ENCODE peak calls at places on chromosomes 3 and 15, in six cellular contexts. N is left ventricle myocardium inferior; Z is LoVo; Q is AG09319; T is Jurkat, Clone E6-1; R is posterior cingulate gyrus. U is an unnamed sample.

GRCh38 chr15:31062965-31063355 is 38.6 kb downstream of the TRPM1 start:
- DNase-seq in N (peak; percentile 47), Z (no peak), Q (no peak), T (no peak), R (no peak), U (no peak)

GRCh38 chr3:71987828-71988227 is 202.9 kb upstream of the PROK2 start:
- DNase-seq in N (no peak), Z (no peak), Q (no peak), T (peak; percentile 82), R (no peak), U (no peak)

GRCh38 chr3:42711491-42712343 is 9.1 kb upstream of the HHATL start:
- DNase-seq in N (peak; percentile 5), Z (no peak), Q (no peak), T (no peak), R (peak; percentile 24), U (no peak)

GRCh38 chr15:66187271-66187670 is 66.3 kb downstream of the MEGF11 start:
- DNase-seq in N (no peak), Z (no peak), Q (no peak), T (no peak), R (no peak), U (no peak)

GRCh38 chr15:81271761-81272644 is 51.9 kb downstream of the STARD5 start:
- DNase-seq in N (no peak), Z (no peak), Q (no peak), T (no peak), R (no peak), U (no peak)

GRCh38 chr15:56325186-56325585 is 40.0 kb upstream of the TEX9 start:
- DNase-seq in N (no peak), Z (no peak), Q (no peak), T (no peak), R (no peak), U (no peak)

GRCh38 chr3:12793701-12794100 is 2.8 kb upstream of the CAND2 start:
- DNase-seq in N (no peak), Z (no peak), Q (no peak), T (no peak), R (no peak), U (no peak)

GRCh38 chr3:49787182-49787464 is 781 bp upstream of the IP6K1 start:
- DNase-seq in N (no peak), Z (no peak), Q (no peak), T (no peak), R (no peak), U (no peak)

GRCh38 chr3:47394140-47394855 is 13.5 kb downstream of the PTPN23 start:
- DNase-seq in N (no peak), Z (no peak), Q (no peak), T (no peak), R (no peak), U (no peak)